ENCODE peak calls at places on chromosome 3, in four cellular contexts. D is H9, J is fibroblast of lung, Q is endothelial cell of umbilical vein. Z is an unnamed sample.

GRCh38 chr3:52477076-52477895 is 17.9 kb upstream of the STAB1 start:
- DNase-seq in D (no peak), J (no peak), Q (no peak), Z (no peak)

GRCh38 chr3:172126741-172127140 is 87.4 kb downstream of the FNDC3B start:
- DNase-seq in D (no peak), J (no peak), Q (no peak), Z (no peak)

GRCh38 chr3:152943645-152944044 is 108.7 kb downstream of the P2RY1 start:
- DNase-seq in D (no peak), J (no peak), Q (peak; percentile 47), Z (no peak)

GRCh38 chr3:124951511-124952390 is 17.2 kb upstream of the MUC13 start:
- DNase-seq in D (no peak), J (peak; percentile 71), Q (no peak), Z (peak; percentile 76)

GRCh38 chr3:4491873-4492239 is 1.3 kb upstream of the ITPR1 start:
- DNase-seq in D (no peak), J (no peak), Q (no peak), Z (no peak)

GRCh38 chr3:13832130-13832529 is 47.7 kb downstream of the WNT7A start:
- DNase-seq in D (no peak), J (no peak), Q (no peak), Z (no peak)

GRCh38 chr3:115351193-115351592 is 204.1 kb upstream of the ZBTB20 start:
- DNase-seq in D (no peak), J (no peak), Q (peak; percentile 6), Z (no peak)

GRCh38 chr3:124992041-124992440 is 57.5 kb upstream of the MUC13 start:
- DNase-seq in D (no peak), J (no peak), Q (no peak), Z (peak; percentile 64)

GRCh38 chr3:179842061-179842460 is 189.2 kb downstream of the USP13 start:
- DNase-seq in D (no peak), J (no peak), Q (no peak), Z (no peak)

GRCh38 chr3:3998140-3998977 is 199.1 kb downstream of the LRRN1 start:
- DNase-seq in D (peak; percentile 53), J (peak; percentile 1), Q (peak; percentile 2), Z (peak; percentile 23)

GRCh38 chr3:64318001-64318400 is 92.7 kb upstream of the PRICKLE2 start:
- DNase-seq in D (no peak), J (no peak), Q (no peak), Z (no peak)

GRCh38 chr3:72756900-72757299 is 91.3 kb downstream of the SHQ1 start:
- DNase-seq in D (no peak), J (no peak), Q (peak; percentile 67), Z (no peak)

GRCh38 chr3:933311-933710 is 159.5 kb upstream of the CNTN6 start:
- DNase-seq in D (no peak), J (no peak), Q (no peak), Z (no peak)

GRCh38 chr3:45182915-45183881 is 37.0 kb upstream of the CDCP1 start:
- DNase-seq in D (peak; percentile 63), J (peak; percentile 61), Q (no peak), Z (peak; percentile 88)

GRCh38 chr3:185729335-185729715 is 95.5 kb downstream of the IGF2BP2 start:
- DNase-seq in D (no peak), J (peak; percentile 85), Q (peak; percentile 91), Z (no peak)

GRCh38 chr3:115151921-115152320 is 4.8 kb upstream of the ZBTB20 start:
- DNase-seq in D (no peak), J (no peak), Q (no peak), Z (no peak)

GRCh38 chr3:149480326-149481017 is 6.0 kb downstream of the TM4SF4 start:
- DNase-seq in D (peak; percentile 91), J (peak; percentile 92), Q (peak; percentile 93), Z (peak; percentile 86)

GRCh38 chr3:49135499-49135898 is 2.6 kb upstream of the LAMB2 start:
- DNase-seq in D (no peak), J (no peak), Q (no peak), Z (no peak)

GRCh38 chr3:143775401-143775970 is 72.8 kb downstream of the SLC9A9 start:
- DNase-seq in D (no peak), J (peak; percentile 64), Q (peak; percentile 57), Z (no peak)

GRCh38 chr3:127846576-127846975 is 24.3 kb upstream of the MGLL start:
- DNase-seq in D (no peak), J (no peak), Q (no peak), Z (no peak)

GRCh38 chr3:142226474-142226873 is 1.1 kb upstream of the GK5 start:
- DNase-seq in D (no peak), J (no peak), Q (no peak), Z (no peak)

GRCh38 chr3:14224895-14225294 is 46.3 kb downstream of the LSM3 start:
- DNase-seq in D (no peak), J (no peak), Q (no peak), Z (peak; percentile 15)

GRCh38 chr3:59446775-59447465 is 397.1 kb upstream of the CFAP20DC start:
- DNase-seq in D (no peak), J (no peak), Q (no peak), Z (no peak)

GRCh38 chr3:170809021-170809974 is 60.7 kb downstream of the RPL22L1 start:
- DNase-seq in D (peak; percentile 61), J (peak; percentile 83), Q (peak; percentile 81), Z (peak; percentile 46)

GRCh38 chr3:14404396-14405119 is 2.2 kb downstream of the SLC6A6 start:
- DNase-seq in D (no peak), J (no peak), Q (no peak), Z (no peak)

GRCh38 chr3:152430223-152431002 is 161.7 kb downstream of the MBNL1 start:
- DNase-seq in D (no peak), J (no peak), Q (no peak), Z (no peak)

GRCh38 chr3:54168451-54168850 is 46.1 kb downstream of the CACNA2D3 start:
- DNase-seq in D (peak; percentile 39), J (no peak), Q (no peak), Z (no peak)

GRCh38 chr3:178097576-178097975 is 438.7 kb upstream of the KCNMB2 start:
- DNase-seq in D (no peak), J (peak; percentile 97), Q (no peak), Z (no peak)

GRCh38 chr3:133717424-133717823 is 28.8 kb upstream of the TF start:
- DNase-seq in D (no peak), J (no peak), Q (no peak), Z (no peak)

GRCh38 chr3:136070953-136071949 is 105.7 kb downstream of the PPP2R3A start:
- DNase-seq in D (no peak), J (peak; percentile 41), Q (peak; percentile 35), Z (no peak)
- TF ChIP-seq CTCF in D (no peak), J (no peak), Q (no peak), Z (no peak)

DNA sequence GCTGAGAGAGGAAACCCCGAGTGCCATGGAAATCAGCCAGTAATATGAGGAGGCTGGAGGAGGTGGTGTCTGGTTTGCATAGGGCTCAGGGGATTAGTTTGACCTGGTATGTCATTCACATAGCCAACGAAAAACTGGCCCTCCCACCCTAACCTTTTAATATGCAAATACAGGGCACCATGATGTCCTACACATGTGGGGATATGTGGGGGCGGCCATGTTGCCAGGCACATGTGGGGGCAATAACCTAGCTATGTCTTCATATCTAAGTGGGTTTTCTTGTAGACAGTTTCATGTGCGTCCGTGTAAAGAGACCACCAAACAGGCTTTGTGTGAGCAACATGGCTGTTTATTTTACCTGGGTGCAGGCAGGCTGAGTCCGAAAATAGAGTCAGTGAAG is 110.1 kb downstream of the MOBP start:
- DNase-seq in D (peak; percentile 91), J (no peak), Q (no peak), Z (no peak)
- H3K9ac ChIP-seq in D (peak overlapping the region; percentile 9), J (no peak overlapping the region), Q (no peak overlapping the region), Z (no peak overlapping the region)

GRCh38 chr3:36843065-36844051 is 79.0 kb upstream of the DCLK3 start:
- DNase-seq in D (peak; percentile 83), J (peak; percentile 18), Q (peak; percentile 19), Z (no peak)
- TF ChIP-seq CTCF in D (peak; percentile 82), J (peak; percentile 54), Q (peak; percentile 54), Z (no peak)

GRCh38 chr3:10395196-10395595 is 74.3 kb upstream of the SEC13 start:
- DNase-seq in D (peak; percentile 72), J (no peak), Q (no peak), Z (no peak)
- H3K9ac ChIP-seq in D (no peak overlapping the region), J (no peak overlapping the region), Q (no peak overlapping the region), Z (no peak overlapping the region)

GRCh38 chr3:184346480-184346879 is 9.1 kb downstream of the FAM131A start:
- DNase-seq in D (no peak), J (no peak), Q (no peak), Z (no peak)

GRCh38 chr3:184348057-184348382 is 10.6 kb downstream of the FAM131A start:
- DNase-seq in D (no peak), J (no peak), Q (no peak), Z (no peak)

GRCh38 chr3:184344579-184345350 is 7.4 kb downstream of the FAM131A start:
- DNase-seq in D (no peak), J (no peak), Q (no peak), Z (no peak)

GRCh38 chr3:184347321-184348056 is 10.1 kb downstream of the FAM131A start:
- DNase-seq in D (no peak), J (peak; percentile 54), Q (no peak), Z (no peak)

DNA sequence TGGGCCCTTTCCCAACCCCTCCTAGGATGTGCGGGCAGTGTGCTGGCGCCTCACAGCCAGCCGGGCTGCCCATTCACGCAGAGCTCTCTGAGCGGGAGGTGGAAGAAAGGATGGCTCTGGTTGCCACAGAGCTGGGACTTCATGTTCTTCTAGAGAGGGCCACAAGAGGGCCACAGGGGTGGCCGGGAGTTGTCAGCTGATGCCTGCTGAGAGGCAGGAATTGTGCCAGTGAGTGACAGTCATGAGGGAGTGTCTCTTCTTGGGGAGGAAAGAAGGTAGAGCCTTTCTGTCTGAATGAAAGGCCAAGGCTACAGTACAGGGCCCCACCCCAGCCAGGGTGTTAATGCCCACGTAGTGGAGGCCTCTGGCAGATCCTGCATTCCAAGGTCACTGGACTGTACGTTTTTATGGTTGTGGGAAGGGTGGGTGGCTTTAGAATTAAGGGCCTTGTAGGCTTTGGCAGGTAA is 8.3 kb downstream of the FAM131A start:
- DNase-seq in D (peak; percentile 92), J (peak; percentile 62), Q (peak; percentile 44), Z (peak; percentile 89)
- TF ChIP-seq CTCF in D (peak; percentile 76), J (peak; percentile 54), Q (peak; percentile 59), Z (peak; percentile 36)

GRCh38 chr3:174330303-174330702 is 528.8 kb upstream of the NAALADL2 start:
- DNase-seq in D (no peak), J (peak; percentile 65), Q (peak; percentile 17), Z (no peak)
- H3K9ac ChIP-seq in D (no peak overlapping the region), J (no peak overlapping the region), Q (no peak overlapping the region), Z (no peak overlapping the region)

Z was measured in colonic mucosa.